ENCODE peak calls at places on chromosomes 11 and 22, in ten cellular contexts. I, G, D, L, R, E, H, Q, B and F are unnamed samples.

GRCh38 chr22:30289126-30289979 is at the start of gene CASTOR1:
- DNase-seq in I (peak), G (peak), D (peak), L (peak), R (peak), E (peak), H (peak), Q (peak), B (peak), F (peak)

GRCh38 chr11:59560290-59560701 is 49.0 kb downstream of the OR4D9 start:
- DNase-seq in I (peak), G (no peak), D (peak), L (no peak), R (peak), E (peak), H (peak), Q (peak), B (peak), F (peak)

GRCh38 chr11:69310934-69311766 is 17.2 kb downstream of the MYEOV start:
- DNase-seq in I (no peak), G (no peak), D (no peak), L (no peak), R (no peak), E (no peak), H (no peak), Q (peak), B (no peak), F (no peak)

GRCh38 chr11:132405728-132406127 is 1035.3 kb downstream of the NTM start:
- DNase-seq in I (no peak), G (no peak), D (no peak), L (no peak), R (no peak), E (no peak), H (no peak), Q (no peak), B (no peak), F (no peak)

GRCh38 chr11:94494200-94494545 is 389 bp downstream of the ANKRD49 start:
- DNase-seq in I (no peak), G (no peak), D (no peak), L (no peak), R (no peak), E (no peak), H (no peak), Q (no peak), B (no peak), F (no peak)

GRCh38 chr11:93054881-93055280 is 85.4 kb downstream of the MTNR1B start:
- DNase-seq in I (no peak), G (peak), D (peak), L (peak), R (no peak), E (no peak), H (no peak), Q (no peak), B (peak), F (no peak)

GRCh38 chr11:134272381-134273316 is 3.5 kb upstream of the GLB1L3 start:
- DNase-seq in I (peak), G (no peak), D (peak), L (peak), R (peak), E (no peak), H (no peak), Q (no peak), B (no peak), F (peak)

GRCh38 chr11:77602385-77603105 is 12.8 kb downstream of the AQP11 start:
- DNase-seq in I (no peak), G (peak), D (peak), L (peak), R (no peak), E (no peak), H (no peak), Q (no peak), B (peak), F (no peak)

GRCh38 chr22:33539902-33540751 is 380.1 kb downstream of the LARGE1 start:
- DNase-seq in I (no peak), G (peak), D (peak), L (no peak), R (no peak), E (no peak), H (peak), Q (no peak), B (no peak), F (no peak)

GRCh38 chr11:113137735-113138529 is 176.5 kb upstream of the TTC12 start:
- DNase-seq in I (no peak), G (no peak), D (no peak), L (no peak), R (peak), E (no peak), H (no peak), Q (no peak), B (no peak), F (peak)

GRCh38 chr11:3781423-3781822 is 15.9 kb downstream of the NUP98 start:
- DNase-seq in I (no peak), G (no peak), D (peak), L (no peak), R (no peak), E (no peak), H (no peak), Q (no peak), B (peak), F (no peak)

GRCh38 chr11:88301478-88302140 is 35.9 kb downstream of the CTSC start:
- DNase-seq in I (no peak), G (no peak), D (peak), L (peak), R (no peak), E (no peak), H (no peak), Q (peak), B (no peak), F (no peak)

GRCh38 chr11:24234822-24235508 is 261.9 kb upstream of the LUZP2 start:
- DNase-seq in I (no peak), G (no peak), D (peak), L (no peak), R (no peak), E (no peak), H (no peak), Q (no peak), B (peak), F (no peak)

GRCh38 chr11:35235498-35235897 is 96.5 kb downstream of the CD44 start:
- DNase-seq in I (no peak), G (no peak), D (no peak), L (no peak), R (no peak), E (no peak), H (no peak), Q (no peak), B (no peak), F (no peak)

GRCh38 chr22:46104170-46104880 is 46.0 kb upstream of the PPARA start:
- DNase-seq in I (no peak), G (no peak), D (no peak), L (no peak), R (no peak), E (no peak), H (no peak), Q (no peak), B (no peak), F (no peak)

GRCh38 chr11:102986815-102987214 is 31.3 kb upstream of the MMP13 start:
- DNase-seq in I (no peak), G (no peak), D (peak), L (no peak), R (no peak), E (no peak), H (no peak), Q (no peak), B (peak), F (no peak)

GRCh38 chr11:13168281-13168680 is 109.3 kb upstream of the BMAL1 start:
- DNase-seq in I (no peak), G (no peak), D (no peak), L (no peak), R (no peak), E (no peak), H (no peak), Q (no peak), B (peak), F (no peak)

GRCh38 chr11:63901660-63902059 is 15.3 kb downstream of the RCOR2 start:
- DNase-seq in I (no peak), G (no peak), D (peak), L (no peak), R (peak), E (no peak), H (no peak), Q (no peak), B (no peak), F (no peak)

GRCh38 chr11:119586181-119586580 is 142.8 kb downstream of the NECTIN1 start:
- DNase-seq in I (peak), G (no peak), D (no peak), L (no peak), R (no peak), E (no peak), H (no peak), Q (no peak), B (peak), F (no peak)

GRCh38 chr22:36641902-36642640 is 61.5 kb downstream of the CACNG2 start:
- DNase-seq in I (peak), G (no peak), D (peak), L (peak), R (no peak), E (no peak), H (no peak), Q (no peak), B (peak), F (no peak)

GRCh38 chr22:30027169-30027568 is 53.1 kb upstream of the HORMAD2 start:
- DNase-seq in I (no peak), G (no peak), D (no peak), L (no peak), R (no peak), E (no peak), H (no peak), Q (no peak), B (peak), F (no peak)

GRCh38 chr11:28107331-28107725 is 628 bp downstream of the KIF18A start:
- DNase-seq in I (peak), G (no peak), D (peak), L (no peak), R (peak), E (peak), H (no peak), Q (peak), B (peak), F (no peak)

GRCh38 chr11:11578542-11578941 is 43.3 kb downstream of the GALNT18 start:
- DNase-seq in I (peak), G (no peak), D (no peak), L (no peak), R (no peak), E (no peak), H (no peak), Q (no peak), B (no peak), F (peak)

GRCh38 chr11:124276081-124276480 is 19.9 kb downstream of the OR8G5 start:
- DNase-seq in I (no peak), G (no peak), D (peak), L (no peak), R (no peak), E (no peak), H (no peak), Q (no peak), B (no peak), F (no peak)

GRCh38 chr22:39808087-39808486 is 85.5 kb downstream of the ENTHD1 start:
- DNase-seq in I (no peak), G (peak), D (peak), L (no peak), R (peak), E (peak), H (no peak), Q (no peak), B (peak), F (peak)

GRCh38 chr11:76824980-76825725 is 35.6 kb upstream of the ACER3 start:
- DNase-seq in I (no peak), G (no peak), D (peak), L (no peak), R (no peak), E (no peak), H (no peak), Q (no peak), B (peak), F (no peak)

GRCh38 chr11:127454856-127455255 is 454.3 kb upstream of the KIRREL3 start:
- DNase-seq in I (no peak), G (no peak), D (no peak), L (no peak), R (no peak), E (no peak), H (no peak), Q (no peak), B (no peak), F (no peak)

GRCh38 chr11:133726576-133726975 is 118.7 kb downstream of the SPATA19 start:
- DNase-seq in I (no peak), G (no peak), D (no peak), L (no peak), R (no peak), E (no peak), H (no peak), Q (no peak), B (no peak), F (no peak)

GRCh38 chr11:122893131-122893530 is 10.6 kb downstream of the JHY start:
- DNase-seq in I (no peak), G (no peak), D (no peak), L (no peak), R (no peak), E (no peak), H (no peak), Q (no peak), B (peak), F (no peak)

DNA sequence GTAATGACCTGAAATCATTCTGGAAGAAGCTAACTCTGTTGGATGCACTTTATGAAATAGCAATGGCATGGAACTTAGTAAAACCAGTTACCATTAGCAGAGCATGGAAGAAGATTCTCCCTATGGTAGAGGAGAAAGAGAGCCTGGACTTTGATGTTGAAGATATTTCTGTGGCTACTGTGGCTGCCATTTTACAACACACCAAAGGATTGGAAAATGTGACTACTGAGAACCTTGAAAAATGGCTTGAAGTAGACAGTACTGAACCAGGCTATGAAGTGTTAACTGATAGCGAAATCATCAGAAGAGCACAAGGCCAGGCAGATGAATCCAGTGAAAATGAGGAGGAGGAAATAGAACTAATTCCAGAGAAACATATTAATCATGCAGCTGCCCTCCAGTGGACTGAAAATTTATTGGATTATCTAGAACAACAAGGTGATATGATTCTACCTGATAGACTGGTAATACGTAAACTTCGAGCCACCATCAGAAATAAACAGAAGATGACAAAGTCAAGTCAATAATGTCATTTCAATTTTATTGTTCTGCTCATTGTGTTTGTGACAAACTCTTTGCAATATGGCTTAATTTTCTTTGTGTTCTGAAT is 2.0 kb downstream of the JRKL start:
- DNase-seq in I (no peak), G (no peak), D (no peak), L (no peak), R (no peak), E (peak), H (no peak), Q (no peak), B (peak), F (no peak)
- TF ChIP-seq CTCF in I (no peak), G (no peak), D (no peak), L (peak), R (peak), E (peak), H (no peak), Q (no peak), B (no peak), F (no peak)

GRCh38 chr11:32231909-32232493 is 141.1 kb downstream of the RCN1 start:
- DNase-seq in I (no peak), G (peak), D (peak), L (no peak), R (peak), E (peak), H (no peak), Q (peak), B (peak), F (peak)
- TF ChIP-seq CTCF in I (no peak), G (peak), D (peak), L (peak), R (peak), E (peak), H (peak), Q (peak), B (peak), F (peak)

GRCh38 chr22:23240639-23241389 is 60.5 kb downstream of the BCR start:
- DNase-seq in I (no peak), G (peak), D (no peak), L (no peak), R (peak), E (peak), H (no peak), Q (no peak), B (peak), F (no peak)
- TF ChIP-seq CTCF in I (no peak), G (no peak), D (peak), L (peak), R (peak), E (peak), H (no peak), Q (peak), B (peak), F (no peak)

GRCh38 chr11:65266210-65266609 is 4.4 kb downstream of the POLA2 start:
- DNase-seq in I (no peak), G (no peak), D (no peak), L (no peak), R (no peak), E (peak), H (no peak), Q (no peak), B (peak), F (no peak)
- TF ChIP-seq CTCF in I (no peak), G (no peak), D (peak), L (no peak), R (no peak), E (peak), H (peak), Q (no peak), B (peak), F (no peak)

DNA sequence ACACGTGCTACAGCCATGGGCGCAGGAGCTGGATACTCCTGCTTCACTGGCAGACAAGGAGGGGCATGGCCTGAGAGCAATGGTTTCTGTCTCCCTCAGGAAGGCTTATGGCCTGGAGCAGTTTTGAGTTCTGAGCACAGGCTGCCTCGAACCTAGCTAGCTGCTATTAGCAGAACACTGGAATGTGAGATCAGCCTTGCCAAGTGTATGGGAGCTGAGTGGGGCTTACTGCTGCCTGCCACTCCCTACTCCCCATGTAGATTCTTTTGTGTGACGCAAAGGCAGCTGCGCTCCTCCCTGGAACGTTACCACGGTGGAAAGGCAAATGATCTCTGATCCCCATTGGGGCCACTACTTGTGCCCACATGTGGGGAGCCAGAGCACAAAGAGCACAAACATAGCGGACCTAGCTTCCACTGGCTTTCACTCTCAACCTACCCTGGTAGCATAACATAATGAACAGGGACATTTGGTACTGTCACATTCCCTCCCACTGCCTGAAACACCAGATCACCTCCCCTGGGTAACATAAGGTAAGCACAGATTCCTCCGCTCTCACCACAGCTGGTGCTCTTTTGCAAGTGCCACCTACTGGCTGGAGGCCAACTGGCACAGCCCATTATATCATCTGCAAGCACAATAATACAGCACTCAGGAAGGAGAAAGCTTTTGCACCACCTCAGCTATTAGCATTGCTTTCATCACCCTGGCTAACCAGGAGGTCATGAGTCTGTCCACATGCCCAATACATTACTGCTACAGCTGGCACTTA is 84.6 kb upstream of the GUCY1A2 start:
- DNase-seq in I (no peak), G (no peak), D (no peak), L (no peak), R (no peak), E (no peak), H (no peak), Q (no peak), B (no peak), F (no peak)
- TF ChIP-seq CTCF in I (no peak), G (no peak), D (no peak), L (no peak), R (no peak), E (peak), H (no peak), Q (no peak), B (no peak), F (no peak)

DNA sequence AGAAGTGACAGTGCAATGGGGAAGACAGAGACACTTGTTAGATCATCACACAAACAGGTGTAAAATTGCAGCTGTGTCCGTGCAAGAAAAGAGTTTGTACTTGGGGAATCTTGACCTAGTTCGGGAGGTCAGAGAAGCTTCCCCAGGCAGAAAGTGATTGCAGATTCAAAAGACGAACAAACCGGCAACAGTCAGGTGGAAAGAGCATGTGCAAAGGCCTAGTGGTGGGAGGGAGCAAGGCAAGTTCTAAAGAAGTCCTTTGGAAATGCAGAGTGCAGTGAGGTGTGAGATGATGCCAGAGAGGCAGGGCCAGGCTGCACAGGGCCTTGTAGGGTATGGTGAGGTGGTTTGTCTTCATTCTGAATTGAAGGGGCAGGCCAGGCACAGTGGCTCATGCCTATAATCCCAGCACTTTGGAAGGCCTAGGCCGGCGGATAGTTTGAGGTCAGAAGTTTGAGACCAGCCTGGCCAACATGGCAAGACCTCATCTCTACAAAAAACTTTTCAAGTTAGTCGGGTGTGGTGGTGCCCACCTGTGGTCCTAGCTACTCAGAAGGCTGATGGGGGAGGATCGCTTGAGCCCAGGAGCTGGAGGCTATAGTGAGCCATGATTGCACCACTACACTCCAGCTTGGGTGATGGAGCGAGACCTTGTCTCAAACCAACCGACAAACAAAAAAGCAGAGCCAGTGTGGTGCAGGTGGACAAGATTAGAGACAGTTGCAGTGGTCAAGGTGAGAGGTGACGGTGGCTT is 1.9 kb upstream of the ESS2 start:
- DNase-seq in I (no peak), G (peak), D (no peak), L (no peak), R (no peak), E (no peak), H (no peak), Q (no peak), B (no peak), F (no peak)
- TF ChIP-seq CTCF in I (no peak), G (no peak), D (no peak), L (no peak), R (no peak), E (peak), H (no peak), Q (no peak), B (no peak), F (no peak)

GRCh38 chr11:1825039-1825740 is 9.6 kb upstream of the SYT8 start:
- DNase-seq in I (no peak), G (peak), D (no peak), L (no peak), R (no peak), E (peak), H (no peak), Q (peak), B (no peak), F (peak)
- TF ChIP-seq CTCF in I (no peak), G (peak), D (peak), L (no peak), R (no peak), E (peak), H (peak), Q (peak), B (peak), F (peak)

GRCh38 chr11:46117842-46118241 is 3.4 kb downstream of the PHF21A start:
- DNase-seq in I (no peak), G (no peak), D (no peak), L (no peak), R (no peak), E (peak), H (no peak), Q (no peak), B (no peak), F (no peak)
- TF ChIP-seq CTCF in I (no peak), G (peak), D (peak), L (peak), R (peak), E (peak), H (no peak), Q (peak), B (peak), F (no peak)

GRCh38 chr22:31836010-31836409 is 82.2 kb downstream of the DEPDC5 start:
- DNase-seq in I (no peak), G (no peak), D (no peak), L (no peak), R (no peak), E (no peak), H (no peak), Q (no peak), B (no peak), F (no peak)
- TF ChIP-seq CTCF in I (no peak), G (no peak), D (no peak), L (no peak), R (no peak), E (no peak), H (no peak), Q (no peak), B (no peak), F (no peak)